ENCODE peak calls at places on chromosomes 12 and 14, in five cellular contexts. G is activated T-cell treated with anti-CD3 and anti-CD28 coated beads for 24 hours; D is stomach; B is stimulated activated CD8-positive, alpha-beta memory T cell treated with anti-CD3 and anti-CD28 coated beads, Interleukin-2, amount 100 ng/mL, for 1 hour; L is T47D. Z is an unnamed sample.

GRCh38 chr14:31457665-31458659 is 656 bp upstream of the DTD2 start:
- DNase-seq in B (no peak), G (no peak), L (peak; percentile 35), D (no peak), Z (no peak)

GRCh38 chr12:131087302-131087818 is 133.7 kb downstream of the ADGRD1 start:
- DNase-seq in L (no peak), B (no peak), D (peak; percentile 19), G (no peak), Z (no peak)

GRCh38 chr12:72586456-72586855 is 314.3 kb downstream of the TRHDE start:
- DNase-seq in L (no peak), D (no peak), G (no peak), B (no peak), Z (no peak)

GRCh38 chr12:71152838-71153237 is 5.0 kb downstream of the TSPAN8 start:
- DNase-seq in D (no peak), L (no peak), B (no peak), G (no peak), Z (no peak)

GRCh38 chr14:67232631-67233030 is 8.6 kb upstream of the PALS1 start:
- DNase-seq in G (no peak), B (no peak), L (no peak), D (no peak), Z (no peak)

GRCh38 chr14:105987563-105987962 is 461.2 kb downstream of the TMEM121 start:
- DNase-seq in D (no peak), L (no peak), B (no peak), G (no peak), Z (no peak)

GRCh38 chr12:124301084-124301654 is 6.3 kb downstream of the RFLNA start:
- DNase-seq in L (no peak), D (no peak), B (no peak), G (no peak), Z (no peak)

GRCh38 chr14:99195602-99196309 is 76.2 kb downstream of the BCL11B start:
- DNase-seq in L (no peak), B (no peak), G (no peak), D (no peak), Z (no peak)

GRCh38 chr12:102879144-102879763 is 37.8 kb downstream of the PAH start:
- DNase-seq in B (no peak), D (no peak), L (no peak), G (no peak), Z (no peak)